ENCODE peak calls at places on chromosomes 2 and 18, in four cellular contexts. One of them, this sample, is unnamed.

GRCh38 chr2:74887961-74888670 is 54.2 kb downstream of the HK2 start:
- ATAC-seq in CD8-positive, alpha-beta T cell: no peak
- ATAC-seq in HCT116: no peak
- ATAC-seq in gastrocnemius medialis: no peak
- ATAC-seq in this sample: no peak

GRCh38 chr2:102386004-102386403 is 30.4 kb downstream of the IL18R1 start:
- ATAC-seq in CD8-positive, alpha-beta T cell: no peak
- ATAC-seq in HCT116: no peak
- ATAC-seq in gastrocnemius medialis: no peak
- ATAC-seq in this sample: no peak

GRCh38 chr2:148130571-148130970 is 109.7 kb downstream of the MBD5 start:
- ATAC-seq in CD8-positive, alpha-beta T cell: no peak
- ATAC-seq in gastrocnemius medialis: no peak
- ATAC-seq in HCT116: no peak
- ATAC-seq in this sample: no peak

GRCh38 chr2:150981826-150982225 is 279.8 kb downstream of the RBM43 start:
- ATAC-seq in HCT116: no peak
- ATAC-seq in CD8-positive, alpha-beta T cell: no peak
- ATAC-seq in gastrocnemius medialis: no peak
- ATAC-seq in this sample: no peak

GRCh38 chr18:55079481-55080350 is 120.5 kb upstream of the CCDC68 start:
- ATAC-seq in CD8-positive, alpha-beta T cell: no peak
- ATAC-seq in gastrocnemius medialis: no peak
- ATAC-seq in HCT116: no peak
- ATAC-seq in this sample: no peak

GRCh38 chr2:44524347-44524926 is 162.7 kb downstream of the CAMKMT start:
- ATAC-seq in CD8-positive, alpha-beta T cell: no peak
- ATAC-seq in gastrocnemius medialis: no peak
- ATAC-seq in HCT116: no peak
- ATAC-seq in this sample: no peak

GRCh38 chr2:106026271-106027190 is 167.6 kb downstream of the UXS1 start:
- ATAC-seq in gastrocnemius medialis: no peak
- ATAC-seq in CD8-positive, alpha-beta T cell: no peak
- ATAC-seq in HCT116: no peak
- ATAC-seq in this sample: no peak

GRCh38 chr2:62698653-62699052 is 6.9 kb upstream of the EHBP1 start:
- ATAC-seq in gastrocnemius medialis: no peak
- ATAC-seq in CD8-positive, alpha-beta T cell: no peak
- ATAC-seq in HCT116: no peak
- ATAC-seq in this sample: no peak

GRCh38 chr2:170461875-170462274 is 253.3 kb upstream of the SP5 start:
- ATAC-seq in gastrocnemius medialis: no peak
- ATAC-seq in HCT116: no peak
- ATAC-seq in CD8-positive, alpha-beta T cell: no peak
- ATAC-seq in this sample: no peak

GRCh38 chr2:121220995-121221394 is 64.0 kb downstream of the TFCP2L1 start:
- ATAC-seq in gastrocnemius medialis: no peak
- ATAC-seq in HCT116: peak; percentile 80
- ATAC-seq in CD8-positive, alpha-beta T cell: no peak
- ATAC-seq in this sample: no peak

GRCh38 chr2:143616452-143616851 is 487.2 kb downstream of the ARHGAP15 start:
- ATAC-seq in CD8-positive, alpha-beta T cell: peak; percentile 11
- ATAC-seq in gastrocnemius medialis: no peak
- ATAC-seq in HCT116: no peak
- ATAC-seq in this sample: no peak

GRCh38 chr2:115389024-115389423 is 946.6 kb downstream of the DPP10 start:
- ATAC-seq in gastrocnemius medialis: no peak
- ATAC-seq in CD8-positive, alpha-beta T cell: no peak
- ATAC-seq in HCT116: no peak
- ATAC-seq in this sample: no peak

GRCh38 chr2:224945134-224945533 is 97.1 kb downstream of the DOCK10 start:
- ATAC-seq in HCT116: no peak
- ATAC-seq in gastrocnemius medialis: no peak
- ATAC-seq in CD8-positive, alpha-beta T cell: no peak
- ATAC-seq in this sample: no peak

GRCh38 chr18:45169610-45170009 is 445.7 kb upstream of the SLC14A2 start:
- ATAC-seq in HCT116: no peak
- ATAC-seq in CD8-positive, alpha-beta T cell: no peak
- ATAC-seq in gastrocnemius medialis: peak; percentile 45
- ATAC-seq in this sample: peak; percentile 85

GRCh38 chr18:39871976-39872375 is 2083.1 kb upstream of the PIK3C3 start:
- ATAC-seq in gastrocnemius medialis: no peak
- ATAC-seq in HCT116: no peak
- ATAC-seq in CD8-positive, alpha-beta T cell: no peak
- ATAC-seq in this sample: no peak

GRCh38 chr2:58448065-58448507 is 207.0 kb upstream of the FANCL start:
- ATAC-seq in CD8-positive, alpha-beta T cell: no peak
- ATAC-seq in gastrocnemius medialis: no peak
- ATAC-seq in HCT116: peak; percentile 100
- ATAC-seq in this sample: no peak

GRCh38 chr18:77973745-77974144 is 724.1 kb downstream of the GALR1 start:
- ATAC-seq in gastrocnemius medialis: no peak
- ATAC-seq in CD8-positive, alpha-beta T cell: no peak
- ATAC-seq in HCT116: no peak
- ATAC-seq in this sample: no peak

GRCh38 chr2:100242416-100242815 is 79.9 kb downstream of the LONRF2 start:
- ATAC-seq in CD8-positive, alpha-beta T cell: no peak
- ATAC-seq in HCT116: no peak
- ATAC-seq in gastrocnemius medialis: no peak
- ATAC-seq in this sample: no peak

GRCh38 chr2:15628899-15629855 is 37.5 kb downstream of the DDX1 start:
- ATAC-seq in gastrocnemius medialis: no peak
- ATAC-seq in CD8-positive, alpha-beta T cell: no peak
- ATAC-seq in HCT116: no peak
- ATAC-seq in this sample: no peak

DNA sequence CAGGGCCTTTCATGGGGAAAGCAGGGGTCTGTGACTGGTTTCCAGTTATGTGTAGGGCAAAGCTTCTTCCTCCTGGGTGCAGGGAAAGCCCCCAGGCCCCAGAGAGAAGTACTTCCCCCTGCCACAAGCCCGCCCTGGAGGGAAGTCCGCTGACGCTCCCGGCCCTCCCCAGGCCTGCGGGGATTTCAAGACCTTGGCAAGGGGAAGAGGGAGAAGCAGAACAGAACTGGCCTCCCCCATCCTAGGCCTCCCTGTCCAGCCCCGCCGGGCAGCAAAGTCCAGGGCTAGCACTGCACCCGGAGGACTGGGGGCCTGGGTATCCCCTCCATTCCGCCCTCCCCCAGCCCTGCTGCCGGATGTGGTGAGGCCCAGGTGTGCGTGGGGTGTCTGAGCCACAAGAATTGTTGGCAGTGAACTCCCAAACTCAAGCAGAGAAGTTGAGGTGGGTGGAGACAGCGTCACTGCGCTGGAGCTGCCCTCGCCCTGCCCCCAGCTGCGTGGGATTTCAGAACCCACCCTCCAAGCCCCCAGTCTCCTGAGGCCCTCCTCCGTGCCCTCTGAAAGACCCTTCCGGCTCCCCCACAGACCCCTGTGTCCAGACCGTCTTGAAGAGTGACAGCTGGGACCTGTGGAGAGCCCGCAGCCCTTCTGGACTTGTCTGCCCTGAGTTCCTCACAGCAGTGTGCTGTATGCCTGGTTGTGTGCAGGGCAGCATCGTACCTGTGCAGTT is 1.1 kb upstream of the DUSP2 start:
- ATAC-seq in gastrocnemius medialis: no peak
- ATAC-seq in HCT116: no peak
- ATAC-seq in CD8-positive, alpha-beta T cell: peak; percentile 30
- ATAC-seq in this sample: no peak
- H3K4me3 ChIP-seq in gastrocnemius medialis: no peak overlapping the region
- H3K4me3 ChIP-seq in HCT116: no peak overlapping the region
- H3K4me3 ChIP-seq in CD8-positive, alpha-beta T cell: peak overlapping the region; percentile 91
- H3K4me3 ChIP-seq in this sample: no peak overlapping the region

DNA sequence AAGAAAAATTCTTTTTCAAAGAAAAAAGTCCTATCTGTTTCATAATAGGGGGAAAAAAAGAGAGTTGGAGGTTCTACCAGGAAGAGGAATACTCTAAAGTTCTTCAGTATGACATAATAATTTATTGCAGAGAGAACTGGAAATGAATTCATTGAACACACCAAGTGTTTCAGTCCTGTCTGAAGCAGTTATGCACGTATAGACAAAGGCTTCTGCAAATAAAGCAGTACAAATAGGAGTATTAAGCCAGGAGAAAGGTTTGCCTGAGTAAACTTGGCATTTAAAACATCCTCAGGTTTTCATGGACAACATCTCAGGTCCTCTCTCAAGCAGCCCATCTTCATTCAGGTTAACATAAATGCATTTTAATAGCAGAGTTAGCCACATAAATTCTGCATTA is 141.6 kb downstream of the CCDC148 start:
- ATAC-seq in gastrocnemius medialis: no peak
- ATAC-seq in CD8-positive, alpha-beta T cell: no peak
- ATAC-seq in HCT116: no peak
- ATAC-seq in this sample: no peak
- H3K4me3 ChIP-seq in gastrocnemius medialis: no peak overlapping the region
- H3K4me3 ChIP-seq in CD8-positive, alpha-beta T cell: no peak overlapping the region
- H3K4me3 ChIP-seq in HCT116: no peak overlapping the region
- H3K4me3 ChIP-seq in this sample: no peak overlapping the region

GRCh38 chr2:176121377-176122111 is 975 bp upstream of the HOXD9 start:
- ATAC-seq in HCT116: no peak
- ATAC-seq in CD8-positive, alpha-beta T cell: no peak
- ATAC-seq in gastrocnemius medialis: no peak
- ATAC-seq in this sample: no peak
- H3K4me3 ChIP-seq in HCT116: no peak overlapping the region
- H3K4me3 ChIP-seq in CD8-positive, alpha-beta T cell: no peak overlapping the region
- H3K4me3 ChIP-seq in gastrocnemius medialis: peak overlapping the region; percentile 68
- H3K4me3 ChIP-seq in this sample: no peak overlapping the region

DNA sequence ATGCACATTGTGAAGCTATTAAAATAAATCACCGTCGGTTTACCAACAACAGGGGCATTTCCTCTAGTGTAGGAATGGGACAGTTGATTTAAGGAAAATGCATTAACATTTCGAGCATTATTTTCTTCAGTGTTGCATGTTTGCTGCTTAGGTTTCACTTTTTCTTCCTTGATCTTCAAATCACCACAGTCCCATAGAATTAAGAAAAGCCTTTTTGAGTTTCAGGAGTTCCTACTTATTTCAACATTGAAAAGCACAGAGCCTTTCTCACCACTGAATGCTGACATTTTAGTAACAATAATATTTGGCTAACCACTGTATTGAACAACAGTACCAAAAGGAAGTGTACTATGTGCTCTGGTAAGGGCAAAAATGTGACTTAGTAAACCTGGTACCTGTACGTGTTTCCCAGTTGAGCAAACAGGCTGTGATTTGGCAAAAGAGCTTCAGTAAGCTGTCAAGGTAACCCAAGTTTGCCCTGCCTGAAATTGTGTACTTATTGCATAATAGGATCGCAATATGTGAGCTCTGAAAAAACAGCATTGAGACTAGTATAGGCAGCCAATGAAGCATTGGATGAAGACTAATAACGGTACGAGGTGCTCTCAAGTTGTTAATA is 2.2 kb downstream of the LRRTM4 start:
- ATAC-seq in CD8-positive, alpha-beta T cell: no peak
- ATAC-seq in HCT116: no peak
- ATAC-seq in gastrocnemius medialis: no peak
- ATAC-seq in this sample: no peak
- H3K4me3 ChIP-seq in CD8-positive, alpha-beta T cell: no peak overlapping the region
- H3K4me3 ChIP-seq in HCT116: no peak overlapping the region
- H3K4me3 ChIP-seq in gastrocnemius medialis: no peak overlapping the region
- H3K4me3 ChIP-seq in this sample: peak overlapping the region; percentile 22

GRCh38 chr2:172968061-172968469 is 107.6 kb upstream of the MAP3K20 start:
- ATAC-seq in CD8-positive, alpha-beta T cell: no peak
- ATAC-seq in gastrocnemius medialis: peak; percentile 68
- ATAC-seq in HCT116: no peak
- ATAC-seq in this sample: peak; percentile 84

GRCh38 chr2:172967036-172967982 is 108.3 kb upstream of the MAP3K20 start:
- ATAC-seq in HCT116: no peak
- ATAC-seq in gastrocnemius medialis: no peak
- ATAC-seq in CD8-positive, alpha-beta T cell: no peak
- ATAC-seq in this sample: no peak

GRCh38 chr2:172969171-172969570 is 106.5 kb upstream of the MAP3K20 start:
- ATAC-seq in gastrocnemius medialis: no peak
- ATAC-seq in CD8-positive, alpha-beta T cell: no peak
- ATAC-seq in HCT116: no peak
- ATAC-seq in this sample: no peak

GRCh38 chr2:172970660-172971059 is 105.0 kb upstream of the MAP3K20 start:
- ATAC-seq in HCT116: no peak
- ATAC-seq in CD8-positive, alpha-beta T cell: peak; percentile 94
- ATAC-seq in gastrocnemius medialis: no peak
- ATAC-seq in this sample: no peak

GRCh38 chr2:172969609-172970008 is 106.0 kb upstream of the MAP3K20 start:
- ATAC-seq in CD8-positive, alpha-beta T cell: no peak
- ATAC-seq in gastrocnemius medialis: no peak
- ATAC-seq in HCT116: no peak
- ATAC-seq in this sample: no peak
- H3K4me3 ChIP-seq in CD8-positive, alpha-beta T cell: no peak overlapping the region
- H3K4me3 ChIP-seq in gastrocnemius medialis: no peak overlapping the region
- H3K4me3 ChIP-seq in HCT116: no peak overlapping the region
- H3K4me3 ChIP-seq in this sample: no peak overlapping the region

GRCh38 chr18:58586269-58586668 is 42.6 kb downstream of the ALPK2 start:
- ATAC-seq in HCT116: no peak
- ATAC-seq in CD8-positive, alpha-beta T cell: no peak
- ATAC-seq in gastrocnemius medialis: no peak
- ATAC-seq in this sample: no peak

GRCh38 chr18:58584219-58585127 is 44.4 kb downstream of the ALPK2 start:
- ATAC-seq in CD8-positive, alpha-beta T cell: no peak
- ATAC-seq in HCT116: peak; percentile 41
- ATAC-seq in gastrocnemius medialis: no peak
- ATAC-seq in this sample: no peak

GRCh38 chr18:58583569-58583968 is 45.3 kb downstream of the ALPK2 start:
- ATAC-seq in gastrocnemius medialis: no peak
- ATAC-seq in CD8-positive, alpha-beta T cell: no peak
- ATAC-seq in HCT116: no peak
- ATAC-seq in this sample: no peak

GRCh38 chr18:58590231-58590630 is 38.7 kb downstream of the ALPK2 start:
- ATAC-seq in HCT116: peak; percentile 34
- ATAC-seq in CD8-positive, alpha-beta T cell: no peak
- ATAC-seq in gastrocnemius medialis: no peak
- ATAC-seq in this sample: no peak

GRCh38 chr18:58586886-58587285 is 42.0 kb downstream of the ALPK2 start:
- ATAC-seq in CD8-positive, alpha-beta T cell: no peak
- ATAC-seq in HCT116: no peak
- ATAC-seq in gastrocnemius medialis: no peak
- ATAC-seq in this sample: no peak
- H3K4me3 ChIP-seq in CD8-positive, alpha-beta T cell: no peak overlapping the region
- H3K4me3 ChIP-seq in HCT116: no peak overlapping the region
- H3K4me3 ChIP-seq in gastrocnemius medialis: no peak overlapping the region
- H3K4me3 ChIP-seq in this sample: no peak overlapping the region

GRCh38 chr2:98347298-98348065 is 1.2 kb downstream of the CNGA3 start:
- ATAC-seq in HCT116: no peak
- ATAC-seq in CD8-positive, alpha-beta T cell: no peak
- ATAC-seq in gastrocnemius medialis: no peak
- ATAC-seq in this sample: no peak

GRCh38 chr2:98343371-98343770 is 2.9 kb upstream of the CNGA3 start:
- ATAC-seq in HCT116: no peak
- ATAC-seq in gastrocnemius medialis: no peak
- ATAC-seq in CD8-positive, alpha-beta T cell: no peak
- ATAC-seq in this sample: no peak

GRCh38 chr2:98350411-98350810 is 4.2 kb downstream of the CNGA3 start:
- ATAC-seq in CD8-positive, alpha-beta T cell: no peak
- ATAC-seq in gastrocnemius medialis: no peak
- ATAC-seq in HCT116: no peak
- ATAC-seq in this sample: no peak

GRCh38 chr2:98348066-98348561 is 1.9 kb downstream of the CNGA3 start:
- ATAC-seq in CD8-positive, alpha-beta T cell: no peak
- ATAC-seq in HCT116: no peak
- ATAC-seq in gastrocnemius medialis: no peak
- ATAC-seq in this sample: no peak

GRCh38 chr2:98346259-98347236 is at the start of gene CNGA3:
- ATAC-seq in gastrocnemius medialis: no peak
- ATAC-seq in CD8-positive, alpha-beta T cell: no peak
- ATAC-seq in HCT116: no peak
- ATAC-seq in this sample: no peak
- H3K4me3 ChIP-seq in gastrocnemius medialis: no peak within 1 kb of the TSS
- H3K4me3 ChIP-seq in CD8-positive, alpha-beta T cell: no peak within 1 kb of the TSS
- H3K4me3 ChIP-seq in HCT116: no peak within 1 kb of the TSS
- H3K4me3 ChIP-seq in this sample: no peak within 1 kb of the TSS

This sample was measured in gastroesophageal sphincter.